ENCODE peak calls at places on chromosomes 2 and 18, in six cellular contexts. D is Peyer's patch, K is NCI-H460, J is DMS153, T is fibroblast of the aortic adventitia, X is neuronal stem cell. Z is an unnamed sample.

GRCh38 chr2:191249131-191249813 is 4.1 kb downstream of the MYO1B start:
- DNase-seq in D (no peak), K (no peak), J (no peak), T (peak), X (no peak), Z (no peak)

GRCh38 chr18:51561821-51562220 is 364.3 kb upstream of the MEX3C start:
- DNase-seq in D (no peak), K (no peak), J (no peak), T (no peak), X (no peak), Z (no peak)

GRCh38 chr2:124489686-124490085 is 464.6 kb downstream of the CNTNAP5 start:
- DNase-seq in D (no peak), K (no peak), J (no peak), T (no peak), X (no peak), Z (no peak)

GRCh38 chr2:162072976-162073775 is 839 bp downstream of the DPP4 start:
- DNase-seq in D (no peak), K (no peak), J (no peak), T (peak), X (no peak), Z (no peak)

GRCh38 chr2:121689356-121689755 is 40.1 kb upstream of the CLASP1 start:
- DNase-seq in D (no peak), K (peak), J (peak), T (peak), X (no peak), Z (no peak)

GRCh38 chr2:64212346-64212745 is 68.1 kb upstream of the PELI1 start:
- DNase-seq in D (no peak), K (no peak), J (no peak), T (peak), X (no peak), Z (peak)

GRCh38 chr2:237487496-237487895 is 445 bp downstream of the MLPH start:
- DNase-seq in D (no peak), K (no peak), J (no peak), T (no peak), X (no peak), Z (no peak)

GRCh38 chr18:56285387-56286055 is 352.9 kb downstream of the TXNL1 start:
- DNase-seq in D (no peak), K (no peak), J (no peak), T (no peak), X (no peak), Z (no peak)

GRCh38 chr2:231800493-231801091 is 14.3 kb downstream of the COPS7B start:
- DNase-seq in D (no peak), K (peak), J (no peak), T (peak), X (peak), Z (no peak)

GRCh38 chr18:77765468-77765867 is 515.8 kb downstream of the GALR1 start:
- DNase-seq in D (no peak), K (peak), J (peak), T (no peak), X (peak), Z (peak)

GRCh38 chr2:195683174-195683573 is 26.1 kb downstream of the SLC39A10 start:
- DNase-seq in D (no peak), K (no peak), J (no peak), T (peak), X (no peak), Z (peak)

GRCh38 chr2:216192931-216193330 is 83.8 kb downstream of the XRCC5 start:
- DNase-seq in D (no peak), K (no peak), J (no peak), T (no peak), X (no peak), Z (no peak)

GRCh38 chr18:2958819-2959298 is 54.1 kb downstream of the LPIN2 start:
- DNase-seq in D (no peak), K (no peak), J (no peak), T (peak), X (no peak), Z (no peak)

GRCh38 chr2:98623657-98624056 is 15.3 kb downstream of the UNC50 start:
- DNase-seq in D (no peak), K (no peak), J (no peak), T (peak), X (no peak), Z (no peak)

GRCh38 chr2:68345129-68345875 is 19.8 kb upstream of the PLEK start:
- DNase-seq in D (no peak), K (no peak), J (peak), T (no peak), X (no peak), Z (no peak)

GRCh38 chr2:217846321-217846743 is 156.5 kb downstream of the TNS1 start:
- DNase-seq in D (no peak), K (no peak), J (no peak), T (no peak), X (no peak), Z (no peak)

GRCh38 chr2:241730679-241731293 is 3.6 kb upstream of the D2HGDH start:
- DNase-seq in D (no peak), K (no peak), J (no peak), T (no peak), X (no peak), Z (no peak)

GRCh38 chr2:59745085-59745484 is 808.4 kb downstream of the BCL11A start:
- DNase-seq in D (no peak), K (no peak), J (no peak), T (no peak), X (no peak), Z (no peak)

GRCh38 chr2:169683425-169684134 is 10.6 kb downstream of the CFAP210 start:
- DNase-seq in D (no peak), K (no peak), J (no peak), T (no peak), X (no peak), Z (no peak)

GRCh38 chr2:168156661-168157060 is 90.7 kb downstream of the STK39 start:
- DNase-seq in D (no peak), K (no peak), J (peak), T (peak), X (no peak), Z (peak)

GRCh38 chr18:54169710-54170403 is 54.6 kb downstream of the MBD2 start:
- DNase-seq in D (no peak), K (no peak), J (no peak), T (no peak), X (no peak), Z (no peak)

GRCh38 chr2:208265371-208265806 is 666 bp upstream of the PIKFYVE start:
- DNase-seq in D (peak), K (no peak), J (peak), T (peak), X (peak), Z (peak)

GRCh38 chr2:33267745-33268144 is 208.7 kb upstream of the RASGRP3 start:
- DNase-seq in D (no peak), K (no peak), J (no peak), T (peak), X (no peak), Z (no peak)

GRCh38 chr18:21444465-21445023 is 156.0 kb downstream of the ESCO1 start:
- DNase-seq in D (no peak), K (peak), J (peak), T (peak), X (peak), Z (peak)

Z was measured in LoVo.